ENCODE peak calls at places on chromosomes 6 and 20, in ten cellular contexts. O, L, J, S, N, M, W, V, K and F are unnamed samples.

GRCh38 chr6:2221724-2222274 is 23.6 kb downstream of the GMDS start:
- DNase-seq in S (no peak), M (no peak), J (no peak), V (no peak), K (no peak), L (no peak), W (no peak), O (no peak), N (no peak), F (no peak)

GRCh38 chr6:88650029-88650619 is 313.3 kb downstream of the RNGTT start:
- DNase-seq in N (no peak), O (no peak), S (no peak), W (no peak), M (no peak), J (no peak), V (no peak), L (no peak), K (no peak), F (no peak)

GRCh38 chr20:62540504-62540903 is 64.7 kb upstream of the GATA5 start:
- DNase-seq in O (no peak), L (no peak), V (no peak), S (no peak), W (no peak), N (no peak), K (no peak), M (no peak), J (no peak), F (no peak)

GRCh38 chr20:2336471-2336870 is 40.7 kb downstream of the TGM3 start:
- DNase-seq in J (no peak), M (no peak), L (no peak), S (no peak), N (no peak), O (no peak), K (no peak), W (no peak), V (no peak), F (no peak)

GRCh38 chr6:131532476-131533108 is 40.4 kb upstream of the ARG1 start:
- DNase-seq in J (no peak), N (no peak), V (no peak), L (no peak), K (no peak), O (no peak), S (no peak), W (no peak), M (no peak), F (no peak)

GRCh38 chr20:45010399-45010828 is 44.1 kb downstream of the STK4 start:
- DNase-seq in J (no peak), V (peak; percentile 10), K (no peak), N (no peak), O (no peak), W (no peak), S (no peak), L (no peak), M (no peak), F (no peak)

GRCh38 chr6:140225587-140226438 is 851.4 kb upstream of the CITED2 start:
- DNase-seq in O (no peak), S (no peak), M (no peak), L (no peak), W (no peak), K (no peak), J (no peak), N (no peak), V (peak; percentile 81), F (no peak)

GRCh38 chr6:160005861-160006540 is 37.1 kb downstream of the IGF2R start:
- DNase-seq in J (no peak), V (peak; percentile 26), S (no peak), M (no peak), W (no peak), O (no peak), N (peak; percentile 87), K (peak; percentile 50), L (peak; percentile 30), F (no peak)

GRCh38 chr6:118356686-118357085 is 191.4 kb upstream of the PLN start:
- DNase-seq in O (no peak), M (no peak), N (no peak), S (no peak), V (no peak), W (no peak), K (no peak), L (no peak), J (no peak), F (no peak)

GRCh38 chr6:118350881-118351430 is 197.1 kb upstream of the PLN start:
- DNase-seq in V (no peak), W (no peak), J (no peak), N (no peak), L (no peak), K (no peak), M (no peak), S (no peak), O (no peak), F (no peak)

GRCh38 chr6:118356054-118356453 is 192.0 kb upstream of the PLN start:
- DNase-seq in L (no peak), V (no peak), K (no peak), O (no peak), S (no peak), J (no peak), M (no peak), W (no peak), N (no peak), F (no peak)

GRCh38 chr6:118354641-118355040 is 193.5 kb upstream of the PLN start:
- DNase-seq in V (no peak), J (no peak), O (no peak), L (no peak), N (no peak), W (no peak), K (no peak), M (no peak), S (no peak), F (no peak)

GRCh38 chr6:118353564-118353963 is 194.5 kb upstream of the PLN start:
- DNase-seq in N (no peak), J (no peak), O (no peak), V (no peak), W (no peak), L (no peak), S (no peak), K (no peak), M (peak; percentile 15), F (no peak)
- H3K4me1 ChIP-seq in N (no peaks in the 10 kb centered on the region), J (no peaks in the 10 kb centered on the region), O (no peaks in the 10 kb centered on the region), V (no peaks in the 10 kb centered on the region), W (no peaks in the 10 kb centered on the region), L (no peaks in the 10 kb centered on the region), S (no peaks in the 10 kb centered on the region), K (no peaks in the 10 kb centered on the region), M (peaks cover 5% of the 10 kb centered on the region), F (no peaks in the 10 kb centered on the region)

GRCh38 chr6:96013531-96013930 is 2.2 kb upstream of the FUT9 start:
- DNase-seq in M (no peak), L (no peak), S (no peak), O (no peak), W (no peak), J (no peak), V (no peak), N (no peak), K (no peak), F (no peak)

GRCh38 chr6:96014846-96015245 is 928 bp upstream of the FUT9 start:
- DNase-seq in K (no peak), J (no peak), V (no peak), S (no peak), M (no peak), L (peak; percentile 11), O (no peak), N (no peak), W (no peak), F (no peak)

GRCh38 chr6:96016781-96017180 is 1.0 kb downstream of the FUT9 start:
- DNase-seq in J (no peak), N (no peak), V (no peak), M (no peak), O (no peak), L (no peak), W (no peak), S (no peak), K (no peak), F (no peak)

GRCh38 chr6:96015791-96016776 is at the start of gene FUT9:
- DNase-seq in V (no peak), W (peak; percentile 48), L (peak; percentile 77), O (peak; percentile 48), J (no peak), M (no peak), N (peak; percentile 65), K (no peak), S (no peak), F (no peak)

DNA sequence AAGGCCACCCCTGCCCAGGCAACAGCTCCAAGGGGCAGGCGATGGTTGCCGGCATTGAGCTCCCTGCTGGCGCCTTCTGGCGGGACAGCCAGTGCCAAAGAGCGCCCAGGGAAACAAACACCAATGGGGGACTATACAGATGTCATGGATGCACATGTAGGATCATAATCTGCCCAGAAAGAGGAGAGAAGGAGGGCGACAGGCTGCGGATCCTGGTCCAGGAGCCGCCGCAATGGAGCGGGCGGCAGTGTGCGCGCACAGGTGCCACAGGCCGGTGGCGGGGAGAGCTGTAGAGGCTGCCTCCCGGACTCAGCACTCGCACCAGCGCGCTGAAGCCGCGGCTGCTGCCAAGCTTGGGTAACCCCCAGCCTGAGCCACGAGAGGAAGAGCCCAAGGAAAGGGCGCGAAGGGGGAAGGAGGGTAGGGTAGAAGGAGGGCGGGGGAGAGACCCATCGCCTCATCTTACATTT is 418 bp upstream of the FUT9 start:
- DNase-seq in W (no peak), O (peak; percentile 46), V (no peak), K (no peak), S (no peak), M (no peak), J (no peak), L (peak; percentile 74), N (peak; percentile 54), F (no peak)
- H3K4me3 ChIP-seq in W (peak overlapping the region; percentile 72), O (peak overlapping the region; percentile 39), V (no peak overlapping the region), K (no peak overlapping the region), S (peak overlapping the region; percentile 58), M (no peak overlapping the region), J (no peak overlapping the region), L (peak overlapping the region; percentile 36), N (no peak overlapping the region), F (no peak overlapping the region)

GRCh38 chr6:158290659-158291058 is 21.6 kb upstream of the TULP4 start:
- DNase-seq in L (no peak), O (no peak), K (no peak), M (no peak), N (no peak), W (no peak), J (peak; percentile 31), S (no peak), V (no peak), F (no peak)

GRCh38 chr6:158293122-158293521 is 19.1 kb upstream of the TULP4 start:
- DNase-seq in S (no peak), L (no peak), O (no peak), M (no peak), W (no peak), K (no peak), N (no peak), V (no peak), J (no peak), F (no peak)

GRCh38 chr6:158292016-158292415 is 20.2 kb upstream of the TULP4 start:
- DNase-seq in J (no peak), K (no peak), O (no peak), V (no peak), S (no peak), W (no peak), N (no peak), L (no peak), M (no peak), F (no peak)

GRCh38 chr6:158287047-158287446 is 25.2 kb upstream of the TULP4 start:
- DNase-seq in O (no peak), J (no peak), N (no peak), V (no peak), W (no peak), L (no peak), K (no peak), S (no peak), M (no peak), F (no peak)

DNA sequence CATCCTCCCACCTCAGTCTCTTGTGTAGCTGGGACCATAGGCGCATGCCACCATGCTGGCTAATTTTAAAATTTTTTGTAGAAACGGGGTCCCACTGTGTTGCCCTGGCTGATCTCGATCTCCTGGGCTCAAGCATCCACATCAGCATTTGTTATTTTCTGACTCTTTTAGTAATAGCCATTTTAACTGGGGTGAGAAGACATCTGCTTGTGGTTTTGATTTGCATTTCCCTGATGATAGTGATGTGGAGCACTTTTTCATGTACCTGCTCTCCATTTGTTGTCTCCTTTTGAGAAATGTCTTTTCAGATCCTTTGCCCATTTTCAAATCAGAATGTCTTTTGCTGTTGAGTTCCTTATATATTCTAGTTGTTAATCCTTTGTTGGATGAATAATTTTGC is 22.2 kb upstream of the TULP4 start:
- DNase-seq in J (no peak), K (no peak), S (no peak), V (no peak), M (no peak), W (no peak), L (no peak), N (no peak), O (no peak), F (no peak)
- H3K4me1 ChIP-seq in J (peaks cover 37% of the 10 kb centered on the region), K (peaks cover 16% of the 10 kb centered on the region), S (no peaks in the 10 kb centered on the region), V (peaks cover 18% of the 10 kb centered on the region), M (peaks cover 23% of the 10 kb centered on the region), W (no peaks in the 10 kb centered on the region), L (no peaks in the 10 kb centered on the region), N (peaks cover 2% of the 10 kb centered on the region), O (peaks cover 3% of the 10 kb centered on the region), F (peaks cover 20% of the 10 kb centered on the region)

GRCh38 chr20:47318027-47318595 is 38.4 kb downstream of the ZMYND8 start:
- DNase-seq in J (no peak), N (no peak), L (no peak), W (peak; percentile 70), S (no peak), O (peak; percentile 21), K (no peak), M (no peak), V (no peak), F (no peak)

GRCh38 chr20:47318596-47319516 is 37.6 kb downstream of the ZMYND8 start:
- DNase-seq in N (peak; percentile 94), W (peak; percentile 57), J (no peak), O (peak; percentile 84), L (peak; percentile 73), S (peak; percentile 88), V (peak; percentile 79), K (peak; percentile 76), M (peak; percentile 87), F (peak; percentile 78)

GRCh38 chr20:47315339-47315662 is 41.2 kb downstream of the ZMYND8 start:
- DNase-seq in V (peak; percentile 21), M (no peak), N (no peak), K (no peak), L (no peak), W (peak; percentile 44), S (no peak), O (no peak), J (no peak), F (no peak)

GRCh38 chr20:47316776-47317126 is 39.7 kb downstream of the ZMYND8 start:
- DNase-seq in K (no peak), S (no peak), N (no peak), M (no peak), V (no peak), W (no peak), L (no peak), O (no peak), J (no peak), F (no peak)

DNA sequence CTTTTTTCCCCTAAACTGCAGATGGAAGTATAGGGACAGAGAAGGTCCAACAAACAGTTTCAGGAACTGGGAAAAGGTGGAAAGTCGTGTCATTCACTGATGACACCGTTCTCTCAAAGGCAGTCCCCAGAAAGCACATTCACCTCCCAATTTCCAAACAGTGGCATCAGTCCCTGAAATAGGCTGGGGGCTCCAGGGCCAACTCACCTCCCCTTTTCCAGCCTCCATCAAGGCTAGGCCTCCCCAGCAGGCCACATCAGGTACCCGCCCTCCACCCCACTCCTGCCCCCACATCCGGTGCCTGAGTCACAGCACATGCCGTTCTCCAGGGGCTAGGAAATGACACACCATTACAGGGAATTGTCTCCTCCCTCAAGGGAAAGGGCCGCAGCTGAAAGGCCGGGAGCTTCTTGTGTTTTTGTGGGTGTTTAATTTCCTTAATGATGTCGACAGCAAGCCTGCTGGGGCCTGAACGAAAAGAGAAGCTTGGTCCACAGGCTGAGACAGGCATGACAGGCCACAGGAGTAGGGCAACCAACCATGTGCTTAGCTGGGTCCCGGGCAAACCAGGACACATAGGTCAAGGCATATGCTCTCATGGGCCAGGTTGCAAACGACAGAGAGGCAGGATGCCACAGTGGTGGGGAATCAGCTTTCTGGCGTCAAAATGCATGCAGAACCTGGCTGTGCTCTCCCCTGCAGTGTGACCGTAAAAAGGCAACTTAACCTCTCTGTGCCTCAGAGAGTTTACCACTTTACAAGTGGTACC is 39.2 kb downstream of the ZMYND8 start:
- DNase-seq in N (peak; percentile 95), V (peak; percentile 97), K (peak; percentile 73), W (peak; percentile 77), M (peak; percentile 89), L (peak; percentile 50), J (peak; percentile 17), S (peak; percentile 89), O (no peak), F (peak; percentile 72)
- H3K4me3 ChIP-seq in N (peak overlapping the region; percentile 40), V (no peak overlapping the region), K (no peak overlapping the region), W (peak overlapping the region; percentile 48), M (peak overlapping the region; percentile 41), L (no peak overlapping the region), J (no peak overlapping the region), S (peak overlapping the region; percentile 57), O (no peak overlapping the region), F (no peak overlapping the region)